ENCODE peak calls at places on chromosomes 4 and X, in seven cellular contexts. K is HCEC 1CT; P is MG63; S is Daoy; G is AG08396; T is activated CD8-positive, alpha-beta memory T cell treated with anti-CD3 and anti-CD28 coated beads for 1 hour; A is tibial artery. I is an unnamed sample.

GRCh38 chrX:16022580-16023170 is 100.7 kb upstream of the GRPR start:
- DNase-seq in K (peak), P (no peak), S (peak), G (no peak), T (no peak), A (no peak), I (no peak)

GRCh38 chrX:47172971-47173792 is 20.4 kb upstream of the UBA1 start:
- DNase-seq in K (no peak), P (no peak), S (no peak), G (no peak), T (no peak), A (no peak), I (no peak)

GRCh38 chrX:102950908-102951866 is 14.1 kb downstream of the RAB40AL start:
- DNase-seq in K (peak), P (peak), S (peak), G (peak), T (no peak), A (no peak), I (peak)

GRCh38 chr4:103018391-103019318 is 850 bp downstream of the SLC9B1 start:
- DNase-seq in K (no peak), P (peak), S (peak), G (peak), T (no peak), A (peak), I (no peak)

GRCh38 chr4:5797866-5798265 is 86.9 kb downstream of the EVC start:
- DNase-seq in K (no peak), P (no peak), S (no peak), G (no peak), T (no peak), A (no peak), I (no peak)

GRCh38 chrX:79081895-79082512 is 62.5 kb upstream of the GPR174 start:
- DNase-seq in K (peak), P (no peak), S (peak), G (peak), T (no peak), A (no peak), I (peak)

GRCh38 chr4:164956766-164957643 is 20.5 kb downstream of the TRIM61 start:
- DNase-seq in K (peak), P (peak), S (peak), G (peak), T (peak), A (peak), I (no peak)

GRCh38 chr4:112234952-112235609 is 3.5 kb downstream of the AP1AR start:
- DNase-seq in K (peak), P (peak), S (peak), G (peak), T (peak), A (peak), I (peak)

GRCh38 chr4:288891-289290 is 16.4 kb downstream of the ZNF732 start:
- DNase-seq in K (no peak), P (no peak), S (no peak), G (no peak), T (no peak), A (no peak), I (no peak)

I was measured in DND-41.